ENCODE peak calls at places on chromosomes 6 and 20, in six cellular contexts. One of them, this sample, is unnamed.

GRCh38 chr6:56223995-56224394 is 23.4 kb downstream of the COL21A1 start:
- DNase-seq in PC-9: no peak
- DNase-seq in tibial artery: no peak
- DNase-seq in Caco-2: no peak
- DNase-seq in GM12865: no peak
- DNase-seq in PC-3: peak; percentile 97
- DNase-seq in this sample: peak; percentile 10

GRCh38 chr6:16731503-16732018 is 29.7 kb downstream of the ATXN1 start:
- DNase-seq in PC-9: no peak
- DNase-seq in tibial artery: no peak
- DNase-seq in Caco-2: no peak
- DNase-seq in GM12865: peak; percentile 70
- DNase-seq in PC-3: peak; percentile 30
- DNase-seq in this sample: no peak

GRCh38 chr6:111804627-111805235 is 68.5 kb downstream of the FYN start:
- DNase-seq in PC-9: peak; percentile 38
- DNase-seq in tibial artery: peak; percentile 34
- DNase-seq in Caco-2: no peak
- DNase-seq in GM12865: peak; percentile 86
- DNase-seq in PC-3: no peak
- DNase-seq in this sample: no peak

GRCh38 chr20:63854069-63854765 is 7.1 kb upstream of the ABHD16B start:
- DNase-seq in PC-9: no peak
- DNase-seq in tibial artery: no peak
- DNase-seq in Caco-2: no peak
- DNase-seq in GM12865: peak; percentile 72
- DNase-seq in PC-3: no peak
- DNase-seq in this sample: no peak

GRCh38 chr6:163285689-163286088 is 128.8 kb upstream of the QKI start:
- DNase-seq in PC-9: no peak
- DNase-seq in tibial artery: no peak
- DNase-seq in Caco-2: no peak
- DNase-seq in GM12865: no peak
- DNase-seq in PC-3: no peak
- DNase-seq in this sample: no peak

GRCh38 chr6:166439366-166440091 is 56.8 kb upstream of the MPC1 start:
- DNase-seq in PC-9: no peak
- DNase-seq in tibial artery: no peak
- DNase-seq in Caco-2: no peak
- DNase-seq in GM12865: no peak
- DNase-seq in PC-3: no peak
- DNase-seq in this sample: no peak

GRCh38 chr6:26268659-26269402 is 96.2 kb upstream of the BTN3A2 start:
- DNase-seq in PC-9: peak; percentile 83
- DNase-seq in tibial artery: no peak
- DNase-seq in Caco-2: peak; percentile 36
- DNase-seq in GM12865: peak; percentile 59
- DNase-seq in PC-3: peak; percentile 83
- DNase-seq in this sample: no peak

GRCh38 chr6:147212618-147213017 is 8.4 kb downstream of the STXBP5 start:
- DNase-seq in PC-9: no peak
- DNase-seq in tibial artery: no peak
- DNase-seq in Caco-2: no peak
- DNase-seq in GM12865: no peak
- DNase-seq in PC-3: no peak
- DNase-seq in this sample: no peak

GRCh38 chr6:112235956-112236355 is 18.4 kb downstream of the LAMA4 start:
- DNase-seq in PC-9: no peak
- DNase-seq in tibial artery: no peak
- DNase-seq in Caco-2: no peak
- DNase-seq in GM12865: peak; percentile 5
- DNase-seq in PC-3: no peak
- DNase-seq in this sample: no peak

GRCh38 chr6:99612551-99613397 is 6.1 kb downstream of the PRDM13 start:
- DNase-seq in PC-9: no peak
- DNase-seq in tibial artery: no peak
- DNase-seq in Caco-2: no peak
- DNase-seq in GM12865: no peak
- DNase-seq in PC-3: no peak
- DNase-seq in this sample: no peak

GRCh38 chr20:59222982-59223610 is 59.5 kb downstream of the ZNF831 start:
- DNase-seq in PC-9: no peak
- DNase-seq in tibial artery: no peak
- DNase-seq in Caco-2: peak; percentile 74
- DNase-seq in GM12865: no peak
- DNase-seq in PC-3: peak; percentile 40
- DNase-seq in this sample: no peak

GRCh38 chr6:30007132-30007764 is 53.8 kb upstream of the POLR1H start:
- DNase-seq in PC-9: no peak
- DNase-seq in tibial artery: no peak
- DNase-seq in Caco-2: peak; percentile 45
- DNase-seq in GM12865: no peak
- DNase-seq in PC-3: no peak
- DNase-seq in this sample: no peak

GRCh38 chr6:55603987-55604386 is 25.0 kb upstream of the HMGCLL1 start:
- DNase-seq in PC-9: no peak
- DNase-seq in tibial artery: no peak
- DNase-seq in Caco-2: no peak
- DNase-seq in GM12865: no peak
- DNase-seq in PC-3: peak; percentile 16
- DNase-seq in this sample: no peak

GRCh38 chr20:51801220-51801991 is 915 bp downstream of the SALL4 start:
- DNase-seq in PC-9: no peak
- DNase-seq in tibial artery: no peak
- DNase-seq in Caco-2: peak; percentile 81
- DNase-seq in GM12865: no peak
- DNase-seq in PC-3: no peak
- DNase-seq in this sample: no peak

GRCh38 chr6:49978332-49979226 is 9.2 kb upstream of the DEFB113 start:
- DNase-seq in PC-9: no peak
- DNase-seq in tibial artery: no peak
- DNase-seq in Caco-2: no peak
- DNase-seq in GM12865: peak; percentile 6
- DNase-seq in PC-3: no peak
- DNase-seq in this sample: no peak
- H3K4me3 ChIP-seq in PC-9: peak overlapping the region; percentile 50
- H3K4me3 ChIP-seq in tibial artery: no peak overlapping the region
- H3K4me3 ChIP-seq in Caco-2: no peak overlapping the region
- H3K4me3 ChIP-seq in GM12865: peak overlapping the region; percentile 13
- H3K4me3 ChIP-seq in PC-3: peak overlapping the region; percentile 44
- H3K4me3 ChIP-seq in this sample: peak overlapping the region; percentile 36

DNA sequence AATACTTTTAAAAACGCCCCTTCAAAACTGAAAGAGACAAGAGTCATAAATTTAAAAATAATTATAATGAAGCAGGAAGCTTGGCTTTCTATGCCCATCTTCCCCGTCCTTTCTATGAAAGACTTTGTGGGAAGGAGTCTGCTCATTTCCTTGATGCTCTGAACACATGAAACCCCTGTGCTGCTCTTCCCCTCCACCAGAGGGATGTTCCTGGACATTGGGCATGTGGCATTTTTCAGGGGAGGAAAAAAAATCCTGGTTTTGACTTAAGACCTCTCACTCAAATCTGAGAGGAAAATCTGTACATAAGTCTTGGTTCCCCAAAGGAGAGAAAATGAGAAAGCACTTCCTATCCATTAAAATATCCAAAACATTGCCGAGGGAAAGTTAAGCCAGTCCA is 393.0 kb downstream of the PAX1 start:
- DNase-seq in PC-9: no peak
- DNase-seq in tibial artery: no peak
- DNase-seq in Caco-2: no peak
- DNase-seq in GM12865: no peak
- DNase-seq in PC-3: no peak
- DNase-seq in this sample: no peak
- TF ChIP-seq CTCF in PC-9: no peak
- TF ChIP-seq CTCF in tibial artery: no peak
- TF ChIP-seq CTCF in Caco-2: peak; percentile 40
- TF ChIP-seq CTCF in GM12865: no peak
- TF ChIP-seq CTCF in PC-3: no peak
- TF ChIP-seq CTCF in this sample: no peak

GRCh38 chr20:43972051-43972450 is 57.4 kb downstream of the TOX2 start:
- DNase-seq in PC-9: no peak
- DNase-seq in tibial artery: no peak
- DNase-seq in Caco-2: no peak
- DNase-seq in GM12865: no peak
- DNase-seq in PC-3: no peak
- DNase-seq in this sample: no peak
- H3K4me3 ChIP-seq in PC-9: no peak overlapping the region
- H3K4me3 ChIP-seq in tibial artery: no peak overlapping the region
- H3K4me3 ChIP-seq in Caco-2: no peak overlapping the region
- H3K4me3 ChIP-seq in GM12865: no peak overlapping the region
- H3K4me3 ChIP-seq in PC-3: no peak overlapping the region
- H3K4me3 ChIP-seq in this sample: no peak overlapping the region

DNA sequence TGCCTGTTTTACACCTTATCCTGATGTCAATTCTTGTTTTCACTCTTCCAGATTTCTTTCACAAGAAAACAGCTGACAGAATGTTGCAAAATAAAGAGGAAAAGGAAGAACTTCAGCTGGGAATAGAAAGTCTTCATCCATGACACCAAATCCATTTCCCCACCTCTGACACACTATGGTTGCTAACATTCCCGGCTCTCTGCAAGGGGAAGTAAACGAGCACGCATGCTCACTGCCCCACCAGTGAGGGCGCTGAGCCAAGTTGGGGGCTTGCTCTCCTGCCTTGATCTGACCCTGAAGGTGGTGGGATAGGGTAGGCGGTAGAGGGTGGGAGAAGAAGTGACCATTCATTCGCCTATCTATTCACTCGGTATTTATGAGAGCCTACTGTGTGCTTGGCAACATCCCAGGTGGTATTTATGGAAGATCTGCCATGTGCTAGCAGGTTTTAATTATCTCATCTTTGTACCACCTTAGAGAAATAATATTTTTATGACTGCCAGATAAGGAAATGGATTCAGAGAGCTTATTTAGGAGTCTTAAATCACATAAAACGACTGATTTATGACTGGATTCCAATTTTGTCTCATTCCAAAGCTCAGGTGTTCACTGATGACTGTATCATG is 206.2 kb downstream of the FOXC1 start:
- DNase-seq in PC-9: no peak
- DNase-seq in tibial artery: no peak
- DNase-seq in Caco-2: no peak
- DNase-seq in GM12865: no peak
- DNase-seq in PC-3: no peak
- DNase-seq in this sample: no peak
- TF ChIP-seq CTCF in PC-9: no peak
- TF ChIP-seq CTCF in tibial artery: no peak
- TF ChIP-seq CTCF in Caco-2: peak; percentile 2
- TF ChIP-seq CTCF in GM12865: no peak
- TF ChIP-seq CTCF in PC-3: no peak
- TF ChIP-seq CTCF in this sample: no peak

DNA sequence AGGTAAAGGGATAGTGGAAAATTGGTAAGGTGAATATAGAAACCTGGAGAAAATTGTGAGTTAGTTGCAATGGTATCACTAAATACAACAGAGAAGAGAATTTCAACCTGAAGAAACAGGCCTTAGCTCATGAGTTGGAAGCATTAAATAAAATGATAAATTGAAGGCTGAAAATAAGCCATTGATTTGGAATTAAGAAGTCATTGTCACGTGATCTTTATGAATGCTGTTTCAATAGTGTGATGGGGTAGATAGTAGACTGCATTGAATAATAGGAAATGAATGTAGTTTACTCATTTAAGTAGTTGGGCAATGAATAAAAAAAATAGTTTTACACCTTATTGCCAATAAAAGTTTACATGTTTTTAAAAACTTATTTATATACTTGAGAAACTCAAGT is 88.5 kb upstream of the ADGRB3 start:
- DNase-seq in PC-9: no peak
- DNase-seq in tibial artery: no peak
- DNase-seq in Caco-2: no peak
- DNase-seq in GM12865: no peak
- DNase-seq in PC-3: no peak
- DNase-seq in this sample: no peak
- H3K4me3 ChIP-seq in PC-9: no peak overlapping the region
- H3K4me3 ChIP-seq in tibial artery: no peak overlapping the region
- H3K4me3 ChIP-seq in Caco-2: no peak overlapping the region
- H3K4me3 ChIP-seq in GM12865: no peak overlapping the region
- H3K4me3 ChIP-seq in PC-3: no peak overlapping the region
- H3K4me3 ChIP-seq in this sample: no peak overlapping the region

DNA sequence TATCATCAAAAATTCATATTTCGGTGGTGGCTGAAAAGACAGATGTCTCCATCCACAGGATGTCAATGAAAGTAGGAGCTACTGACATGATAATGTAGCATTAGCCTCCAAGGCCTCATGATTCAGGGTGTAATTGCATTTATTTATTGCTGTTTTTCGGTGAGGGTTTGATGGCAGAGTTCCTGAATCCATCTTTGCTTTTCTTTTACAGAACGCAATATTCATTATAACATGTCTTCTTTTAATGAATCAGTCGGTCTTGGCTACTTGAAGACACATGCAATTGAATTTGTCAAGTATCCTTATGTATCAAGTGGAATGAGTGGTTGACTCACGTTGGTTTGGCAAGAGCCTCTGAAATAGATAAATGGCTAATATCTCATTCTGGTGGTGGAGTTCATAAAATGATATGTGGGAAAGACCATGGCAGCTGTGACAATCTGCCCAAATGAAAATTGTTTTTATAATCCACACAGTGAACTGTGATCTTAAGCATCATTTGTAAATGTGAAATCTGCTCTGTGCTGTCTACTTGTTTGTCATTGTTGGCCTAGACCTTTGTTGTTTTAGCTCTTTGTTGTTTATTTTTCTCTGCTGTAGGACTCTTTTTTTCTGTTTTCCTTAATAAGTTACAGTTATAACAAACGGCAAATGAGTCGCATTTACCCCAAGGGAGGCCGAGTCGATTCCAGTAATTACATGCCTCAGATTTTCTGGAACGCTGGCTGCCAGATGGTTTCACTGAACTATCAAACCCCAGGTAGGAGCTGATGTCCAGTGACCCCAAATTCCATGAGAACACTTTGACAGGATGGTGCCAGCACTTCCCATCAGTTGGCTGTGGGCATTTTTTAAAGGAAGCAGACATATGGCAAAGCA is 105.7 kb upstream of the LAMP5 start:
- DNase-seq in PC-9: no peak
- DNase-seq in tibial artery: no peak
- DNase-seq in Caco-2: no peak
- DNase-seq in GM12865: no peak
- DNase-seq in PC-3: peak; percentile 70
- DNase-seq in this sample: no peak
- TF ChIP-seq CTCF in PC-9: no peak
- TF ChIP-seq CTCF in tibial artery: no peak
- TF ChIP-seq CTCF in Caco-2: no peak
- TF ChIP-seq CTCF in GM12865: no peak
- TF ChIP-seq CTCF in PC-3: peak; percentile 32
- TF ChIP-seq CTCF in this sample: no peak

DNA sequence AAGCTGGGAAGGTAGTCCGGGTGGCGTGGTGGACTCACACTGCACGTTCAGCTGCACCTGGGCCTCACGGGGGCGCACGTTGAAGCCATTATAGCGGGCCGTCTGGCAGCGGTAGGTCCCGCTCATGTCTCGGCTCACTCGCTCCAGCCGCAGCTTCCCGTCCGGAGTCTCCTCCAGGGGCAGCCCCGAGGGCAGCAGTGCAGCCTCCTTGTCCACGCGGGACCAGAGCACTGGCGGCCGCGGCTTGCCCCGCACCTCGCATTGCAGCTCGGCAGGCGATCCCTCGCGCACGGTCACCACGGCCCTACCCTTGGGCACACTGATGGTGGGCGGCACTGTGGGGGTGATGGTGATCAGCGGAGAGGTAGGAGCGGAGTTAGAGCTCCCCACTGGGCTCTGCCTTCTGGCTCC is 47.6 kb downstream of the MDGA1 start:
- DNase-seq in PC-9: no peak
- DNase-seq in tibial artery: no peak
- DNase-seq in Caco-2: no peak
- DNase-seq in GM12865: peak; percentile 19
- DNase-seq in PC-3: no peak
- DNase-seq in this sample: no peak
- H3K4me3 ChIP-seq in PC-9: no peak overlapping the region
- H3K4me3 ChIP-seq in tibial artery: no peak overlapping the region
- H3K4me3 ChIP-seq in Caco-2: no peak overlapping the region
- H3K4me3 ChIP-seq in GM12865: no peak overlapping the region
- H3K4me3 ChIP-seq in PC-3: no peak overlapping the region
- H3K4me3 ChIP-seq in this sample: no peak overlapping the region